ENCODE peak calls at places on chromosomes 1 and 21, in four cellular contexts. E is hepatocyte, N is endodermal cell, Y is NCI-H1092. O is an unnamed sample.

GRCh38 chr1:248804771-248805681 is 20.7 kb downstream of the SH3BP5L start:
- DNase-seq in E (no peak), N (peak), Y (no peak), O (no peak)

GRCh38 chr1:181112071-181112929 is 23.8 kb downstream of the IER5 start:
- DNase-seq in N (peak), Y (no peak), E (peak), O (peak)

GRCh38 chr1:223683586-223684487 is 18.3 kb upstream of the CAPN8 start:
- DNase-seq in N (peak), E (peak), Y (peak), O (no peak)

GRCh38 chr1:198155253-198155652 is 1.5 kb upstream of the NEK7 start:
- DNase-seq in N (no peak), E (no peak), Y (no peak), O (peak)

GRCh38 chr1:170307426-170307825 is 161.7 kb downstream of the NTMT2 start:
- DNase-seq in E (no peak), N (no peak), Y (no peak), O (no peak)

GRCh38 chr1:11272544-11272841 is 505 bp upstream of the UBIAD1 start:
- DNase-seq in E (no peak), N (no peak), Y (no peak), O (no peak)

GRCh38 chr1:1440941-1441888 is 5.7 kb downstream of the VWA1 start:
- DNase-seq in E (peak), N (peak), Y (no peak), O (no peak)

GRCh38 chr1:8662380-8663072 is 154.9 kb downstream of the RERE start:
- DNase-seq in N (no peak), E (no peak), Y (no peak), O (no peak)

GRCh38 chr1:45585496-45586075 is 1.7 kb downstream of the NASP start:
- DNase-seq in Y (no peak), E (no peak), N (no peak), O (no peak)

GRCh38 chr1:167486090-167486824 is 32.1 kb downstream of the CD247 start:
- DNase-seq in N (no peak), E (no peak), Y (no peak), O (no peak)

GRCh38 chr21:26659757-26660156 is 86.7 kb upstream of the CYYR1 start:
- DNase-seq in Y (no peak), N (no peak), E (no peak), O (no peak)

GRCh38 chr1:55131801-55132200 is 83.4 kb downstream of the USP24 start:
- DNase-seq in Y (no peak), E (no peak), N (no peak), O (peak)

GRCh38 chr21:29145837-29146453 is 15.5 kb downstream of the MAP3K7CL start:
- DNase-seq in N (no peak), Y (no peak), E (no peak), O (no peak)

GRCh38 chr1:113226118-113226517 is 153.1 kb downstream of the LRIG2 start:
- DNase-seq in N (no peak), E (no peak), Y (no peak), O (peak)

GRCh38 chr1:183327429-183328290 is 90.5 kb downstream of the NMNAT2 start:
- DNase-seq in N (no peak), E (no peak), Y (no peak), O (no peak)

GRCh38 chr1:7640350-7640749 is 130.7 kb upstream of the VAMP3 start:
- DNase-seq in Y (no peak), E (no peak), N (no peak), O (no peak)

GRCh38 chr1:71650126-71650525 is 569.3 kb upstream of the ZRANB2 start:
- DNase-seq in Y (no peak), E (no peak), N (no peak), O (no peak)

GRCh38 chr1:234499119-234500039 is 20.4 kb upstream of the TARBP1 start:
- DNase-seq in E (peak), N (peak), Y (peak), O (peak)

GRCh38 chr1:230749150-230749549 is 2.0 kb downstream of the CAPN9 start:
- DNase-seq in E (no peak), N (no peak), Y (no peak), O (no peak)

GRCh38 chr1:188154196-188154595 is 1325.4 kb downstream of the PLA2G4A start:
- DNase-seq in E (no peak), N (no peak), Y (no peak), O (no peak)

GRCh38 chr1:191662746-191663145 is 495.5 kb upstream of the RGS18 start:
- DNase-seq in Y (no peak), N (no peak), E (no peak), O (no peak)

GRCh38 chr1:109488201-109488600 is 4.5 kb downstream of the ATXN7L2 start:
- DNase-seq in N (no peak), Y (no peak), E (no peak), O (no peak)

GRCh38 chr1:156910309-156910782 is 10.1 kb upstream of the LRRC71 start:
- DNase-seq in N (peak), Y (peak), E (peak), O (no peak)

GRCh38 chr1:247373721-247374141 is 42.1 kb upstream of the ZNF496 start:
- DNase-seq in E (peak), Y (peak), N (peak), O (no peak)

GRCh38 chr21:14864211-14865021 is 200.4 kb downstream of the NRIP1 start:
- DNase-seq in Y (peak), N (peak), E (peak), O (peak)

GRCh38 chr1:70314706-70315304 is 39.7 kb downstream of the ANKRD13C start:
- DNase-seq in Y (no peak), E (no peak), N (no peak), O (no peak)

GRCh38 chr21:31298618-31299269 is 45.3 kb downstream of the TIAM1 start:
- DNase-seq in N (no peak), E (no peak), Y (no peak), O (peak)